ENCODE peak calls at places on chromosomes 16 and 17, in eight cellular contexts. Z, S, B, Y, H, Q, V and T are unnamed samples.

GRCh38 chr16:53282975-53283946 is 151.0 kb upstream of the RBL2 start:
- DNase-seq in Z (no peak), S (peak), B (no peak), Y (no peak), H (peak), Q (peak), V (no peak), T (no peak)

GRCh38 chr16:84356591-84357116 is 11.7 kb upstream of the ATP2C2 start:
- DNase-seq in Z (no peak), S (no peak), B (no peak), Y (no peak), H (no peak), Q (no peak), V (peak), T (no peak)

GRCh38 chr17:16933317-16934132 is 38.4 kb downstream of the TNFRSF13B start:
- DNase-seq in Z (no peak), S (no peak), B (no peak), Y (no peak), H (no peak), Q (no peak), V (no peak), T (no peak)

GRCh38 chr16:68091604-68092261 is 6.6 kb downstream of the NFATC3 start:
- DNase-seq in Z (no peak), S (no peak), B (no peak), Y (peak), H (no peak), Q (peak), V (no peak), T (no peak)

GRCh38 chr16:23081675-23082119 is 67.6 kb downstream of the USP31 start:
- DNase-seq in Z (no peak), S (no peak), B (no peak), Y (peak), H (peak), Q (peak), V (no peak), T (no peak)

GRCh38 chr16:55469821-55470532 is 9.0 kb upstream of the MMP2 start:
- DNase-seq in Z (no peak), S (no peak), B (no peak), Y (no peak), H (no peak), Q (no peak), V (no peak), T (no peak)

GRCh38 chr16:76650579-76650978 is 373.4 kb downstream of the CNTNAP4 start:
- DNase-seq in Z (no peak), S (no peak), B (no peak), Y (no peak), H (no peak), Q (no peak), V (no peak), T (no peak)

GRCh38 chr16:55853114-55853513 is 20.2 kb upstream of the CES1 start:
- DNase-seq in Z (no peak), S (no peak), B (no peak), Y (no peak), H (no peak), Q (no peak), V (no peak), T (no peak)

GRCh38 chr16:4677390-4677789 is 16.0 kb upstream of the NUDT16L1 start:
- DNase-seq in Z (no peak), S (no peak), B (no peak), Y (no peak), H (no peak), Q (no peak), V (peak), T (no peak)

GRCh38 chr16:50708373-50709060 is 15.1 kb downstream of the NOD2 start:
- DNase-seq in Z (no peak), S (no peak), B (no peak), Y (no peak), H (no peak), Q (no peak), V (no peak), T (no peak)

GRCh38 chr16:11310997-11311561 is 29.9 kb upstream of the PRM1 start:
- DNase-seq in Z (no peak), S (peak), B (no peak), Y (no peak), H (no peak), Q (no peak), V (peak), T (no peak)

GRCh38 chr16:87363771-87364476 is 19.7 kb downstream of the FBXO31 start:
- DNase-seq in Z (no peak), S (no peak), B (no peak), Y (no peak), H (no peak), Q (no peak), V (peak), T (peak)

GRCh38 chr16:79599256-79599836 is 1.2 kb downstream of the MAF start:
- DNase-seq in Z (no peak), S (no peak), B (no peak), Y (no peak), H (no peak), Q (no peak), V (peak), T (peak)

GRCh38 chr16:80500116-80500859 is 40.5 kb upstream of the DYNLRB2 start:
- DNase-seq in Z (no peak), S (no peak), B (no peak), Y (no peak), H (no peak), Q (no peak), V (no peak), T (no peak)